ENCODE peak calls at places on chromosomes 5 and 9, in six cellular contexts. P, S, D, W, F and Z are unnamed samples.

GRCh38 chr9:112842555-112842954 is 48.1 kb downstream of the SLC46A2 start:
- DNase-seq in P (no peak), S (no peak), D (no peak), W (no peak), F (no peak), Z (no peak)

GRCh38 chr9:131804826-131805225 is 65.0 kb upstream of the RAPGEF1 start:
- DNase-seq in P (no peak), S (no peak), D (no peak), W (no peak), F (no peak), Z (no peak)

GRCh38 chr5:179274321-179275315 is 70.6 kb downstream of the ADAMTS2 start:
- DNase-seq in P (no peak), S (peak), D (no peak), W (peak), F (no peak), Z (no peak)

GRCh38 chr9:134332841-134333233 is 6.6 kb downstream of the RXRA start:
- DNase-seq in P (no peak), S (peak), D (no peak), W (no peak), F (no peak), Z (no peak)

GRCh38 chr9:15722888-15723287 is 170.0 kb downstream of the CCDC171 start:
- DNase-seq in P (no peak), S (no peak), D (no peak), W (peak), F (peak), Z (peak)

GRCh38 chr5:137470111-137470920 is 28.8 kb downstream of the SPOCK1 start:
- DNase-seq in P (peak), S (no peak), D (peak), W (no peak), F (no peak), Z (no peak)

GRCh38 chr5:1448511-1449011 is 3.3 kb upstream of the SLC6A3 start:
- DNase-seq in P (no peak), S (no peak), D (no peak), W (peak), F (no peak), Z (no peak)

GRCh38 chr9:128099932-128100491 is 27.5 kb downstream of the PTGES2 start:
- DNase-seq in P (no peak), S (no peak), D (no peak), W (no peak), F (no peak), Z (no peak)

GRCh38 chr9:112046181-112046580 is 128.9 kb downstream of the SUSD1 start:
- DNase-seq in P (no peak), S (no peak), D (peak), W (no peak), F (no peak), Z (no peak)

GRCh38 chr9:35002623-35003022 is 13.1 kb downstream of the DNAJB5 start:
- DNase-seq in P (no peak), S (no peak), D (no peak), W (peak), F (no peak), Z (no peak)

GRCh38 chr9:118896356-118897000 is 472.8 kb downstream of the BRINP1 start:
- DNase-seq in P (no peak), S (no peak), D (no peak), W (no peak), F (no peak), Z (no peak)

GRCh38 chr5:160419458-160420330 is 813 bp upstream of the SLU7 start:
- DNase-seq in P (no peak), S (no peak), D (no peak), W (no peak), F (peak), Z (no peak)

GRCh38 chr9:85377751-85378289 is 363.9 kb downstream of the AGTPBP1 start:
- DNase-seq in P (no peak), S (no peak), D (no peak), W (no peak), F (no peak), Z (peak)

GRCh38 chr9:74887041-74887980 is at the start of gene TRPM6:
- DNase-seq in P (peak), S (peak), D (peak), W (peak), F (peak), Z (peak)

GRCh38 chr5:173029499-173029921 is 26.6 kb upstream of the CREBRF start:
- DNase-seq in P (no peak), S (no peak), D (no peak), W (no peak), F (no peak), Z (no peak)

GRCh38 chr5:179762079-179762780 is 29.6 kb downstream of the MAML1 start:
- DNase-seq in P (no peak), S (no peak), D (no peak), W (no peak), F (peak), Z (no peak)

GRCh38 chr9:33177633-33178032 is 10.5 kb upstream of the B4GALT1 start:
- DNase-seq in P (no peak), S (no peak), D (no peak), W (no peak), F (no peak), Z (no peak)

GRCh38 chr9:113608082-113608685 is 144.7 kb downstream of the RGS3 start:
- DNase-seq in P (no peak), S (no peak), D (no peak), W (no peak), F (no peak), Z (no peak)

GRCh38 chr5:169125571-169125970 is 175.4 kb downstream of the SLIT3 start:
- DNase-seq in P (no peak), S (no peak), D (no peak), W (no peak), F (peak), Z (no peak)

GRCh38 chr5:37658440-37658839 is 181.4 kb downstream of the GDNF start:
- DNase-seq in P (no peak), S (no peak), D (no peak), W (no peak), F (no peak), Z (no peak)

GRCh38 chr5:23763170-23763569 is 255.8 kb downstream of the PRDM9 start:
- DNase-seq in P (no peak), S (no peak), D (no peak), W (no peak), F (no peak), Z (no peak)

GRCh38 chr5:145681686-145682085 is 153.5 kb downstream of the PRELID2 start:
- DNase-seq in P (peak), S (no peak), D (peak), W (peak), F (peak), Z (peak)

GRCh38 chr9:96078866-96079505 is 203.5 kb downstream of the ERCC6L2 start:
- DNase-seq in P (no peak), S (peak), D (no peak), W (peak), F (no peak), Z (no peak)

GRCh38 chr9:33867747-33868429 is 50.9 kb downstream of the UBE2R2 start:
- DNase-seq in P (no peak), S (peak), D (no peak), W (no peak), F (no peak), Z (no peak)

GRCh38 chr5:68297656-68298055 is 82.1 kb downstream of the PIK3R1 start:
- DNase-seq in P (no peak), S (no peak), D (no peak), W (no peak), F (no peak), Z (no peak)

GRCh38 chr9:131299948-131300347 is 10.4 kb downstream of the PLPP7 start:
- DNase-seq in P (no peak), S (no peak), D (no peak), W (no peak), F (no peak), Z (no peak)

GRCh38 chr9:78118742-78119473 is 87.3 kb upstream of the GNAQ start:
- DNase-seq in P (no peak), S (no peak), D (peak), W (no peak), F (no peak), Z (no peak)

GRCh38 chr5:1330847-1331831 is 13.8 kb downstream of the CLPTM1L start:
- DNase-seq in P (no peak), S (no peak), D (no peak), W (no peak), F (no peak), Z (no peak)

GRCh38 chr5:160036243-160036642 is 27.3 kb downstream of the TTC1 start:
- DNase-seq in P (no peak), S (no peak), D (no peak), W (no peak), F (no peak), Z (no peak)

GRCh38 chr5:178331491-178331981 is 98.9 kb upstream of the PHYKPL start:
- DNase-seq in P (no peak), S (no peak), D (peak), W (no peak), F (no peak), Z (no peak)

GRCh38 chr5:96248152-96248551 is 184.9 kb downstream of the PCSK1 start:
- DNase-seq in P (no peak), S (no peak), D (no peak), W (no peak), F (no peak), Z (no peak)

GRCh38 chr5:945691-946541 is 53.2 kb downstream of the TRIP13 start:
- DNase-seq in P (no peak), S (no peak), D (no peak), W (peak), F (no peak), Z (no peak)

GRCh38 chr5:72598461-72599433 is 91.5 kb upstream of the ZNF366 start:
- DNase-seq in P (no peak), S (no peak), D (peak), W (no peak), F (no peak), Z (no peak)

GRCh38 chr9:90508940-90509339 is 133.7 kb downstream of the DIRAS2 start:
- DNase-seq in P (no peak), S (no peak), D (no peak), W (no peak), F (no peak), Z (no peak)

GRCh38 chr5:54909126-54909525 is 76.3 kb downstream of the ESM1 start:
- DNase-seq in P (no peak), S (no peak), D (no peak), W (no peak), F (no peak), Z (no peak)

GRCh38 chr5:171842006-171842776 is 56.6 kb downstream of the SMIM23 start:
- DNase-seq in P (no peak), S (no peak), D (peak), W (no peak), F (no peak), Z (no peak)

GRCh38 chr5:17190242-17190778 is 27.1 kb upstream of the BASP1 start:
- DNase-seq in P (peak), S (no peak), D (peak), W (no peak), F (peak), Z (no peak)

GRCh38 chr5:7392401-7393024 is 3.4 kb upstream of the ADCY2 start:
- DNase-seq in P (no peak), S (no peak), D (peak), W (peak), F (peak), Z (no peak)

GRCh38 chr9:19379283-19379682 is 753 bp downstream of the RPS6 start:
- DNase-seq in P (no peak), S (no peak), D (no peak), W (no peak), F (no peak), Z (no peak)

DNA sequence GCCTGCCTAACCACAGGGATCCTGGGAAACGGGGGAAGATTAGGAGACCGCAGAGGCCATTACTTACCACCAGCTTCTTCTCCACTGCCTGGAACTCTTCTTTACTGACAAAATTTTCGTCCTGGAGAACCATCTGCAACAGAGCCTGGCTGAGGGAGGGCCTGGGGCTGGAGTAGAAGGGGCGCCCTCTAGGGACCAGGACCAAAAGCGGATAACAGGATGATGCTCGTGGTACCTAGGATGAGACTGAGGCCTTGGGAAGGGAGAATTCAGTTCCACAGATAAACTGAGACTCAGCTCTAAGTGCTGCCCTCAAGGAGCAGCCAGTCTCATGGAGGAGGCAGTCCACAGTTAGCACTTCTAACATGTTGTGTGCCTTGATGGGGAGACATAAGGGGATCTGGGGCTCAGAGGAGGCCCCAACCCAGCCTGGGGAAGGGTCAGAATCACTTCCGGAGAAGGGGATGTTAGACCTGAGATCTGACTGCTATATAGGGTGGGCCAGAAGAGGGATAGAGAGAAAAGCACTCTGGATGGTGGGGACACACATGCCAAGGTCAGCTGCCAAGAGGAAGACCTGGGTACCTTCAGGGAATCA is 1.2 kb downstream of the SPATA24 start:
- DNase-seq in P (no peak), S (no peak), D (no peak), W (peak), F (peak), Z (no peak)
- H3K4me3 ChIP-seq in P (no peak), S (no peak), D (no peak), W (no peak), F (no peak), Z (no peak)

GRCh38 chr5:51378061-51378409 is 5.2 kb upstream of the ISL1 start:
- DNase-seq in P (no peak), S (no peak), D (no peak), W (no peak), F (no peak), Z (no peak)

GRCh38 chr5:51376504-51376903 is 6.7 kb upstream of the ISL1 start:
- DNase-seq in P (no peak), S (no peak), D (no peak), W (no peak), F (no peak), Z (no peak)

GRCh38 chr5:51378778-51379652 is 4.2 kb upstream of the ISL1 start:
- DNase-seq in P (no peak), S (no peak), D (no peak), W (no peak), F (peak), Z (no peak)

GRCh38 chr5:51378415-51378777 is 4.9 kb upstream of the ISL1 start:
- DNase-seq in P (no peak), S (no peak), D (no peak), W (peak), F (peak), Z (no peak)

DNA sequence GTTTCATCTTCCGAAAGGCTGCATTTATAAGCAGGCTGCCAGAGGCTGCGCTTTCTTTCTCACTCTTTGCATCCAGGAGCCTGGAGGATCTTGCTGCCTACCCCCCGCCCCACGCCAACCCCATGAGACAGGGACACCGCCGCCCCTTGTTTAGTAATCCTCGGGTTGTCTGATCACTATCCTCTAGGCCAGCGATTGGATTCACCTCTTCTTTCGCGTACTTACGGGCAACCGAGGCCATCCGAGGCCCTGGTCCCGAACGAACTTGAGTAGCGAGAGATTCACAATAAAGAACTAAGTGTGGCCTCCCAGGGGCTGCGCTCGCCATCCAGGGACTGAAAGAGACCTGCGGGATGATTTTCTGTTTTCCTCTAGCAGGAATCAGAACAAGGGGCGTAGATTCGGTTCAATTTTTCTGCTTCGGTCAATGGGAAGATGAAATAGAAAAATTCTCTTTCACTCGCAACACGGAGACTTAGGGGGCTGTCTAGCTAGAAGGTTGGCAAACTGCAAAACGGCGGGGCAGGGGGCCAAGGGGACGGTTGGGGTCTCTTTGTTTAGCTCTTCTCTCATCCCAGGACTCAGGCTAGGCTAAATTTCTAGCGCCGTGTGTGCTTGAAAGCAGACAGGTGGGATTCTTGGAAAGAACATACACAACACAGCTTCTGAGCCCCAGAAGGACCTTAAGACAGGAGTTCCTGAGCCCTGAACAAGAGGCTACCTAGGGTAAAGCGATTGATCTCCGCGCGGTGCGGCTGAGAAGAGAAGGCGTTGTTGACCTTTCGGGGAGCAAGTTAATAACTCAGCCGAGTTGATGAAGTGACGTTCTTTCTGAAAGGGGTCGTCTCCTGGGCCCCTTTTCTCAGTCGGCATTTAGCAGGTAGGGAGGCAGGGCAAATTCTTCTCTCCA is 5.8 kb upstream of the ISL1 start:
- DNase-seq in P (no peak), S (no peak), D (no peak), W (no peak), F (peak), Z (no peak)
- H3K4me3 ChIP-seq in P (no peak), S (no peak), D (no peak), W (no peak), F (peak), Z (no peak)

GRCh38 chr9:114957558-114957957 is 27.2 kb upstream of the TNFSF8 start:
- DNase-seq in P (no peak), S (no peak), D (no peak), W (no peak), F (no peak), Z (no peak)

GRCh38 chr9:114954986-114955623 is 24.7 kb upstream of the TNFSF8 start:
- DNase-seq in P (no peak), S (no peak), D (no peak), W (no peak), F (no peak), Z (no peak)

GRCh38 chr9:114953917-114954316 is 23.5 kb upstream of the TNFSF8 start:
- DNase-seq in P (peak), S (no peak), D (peak), W (no peak), F (no peak), Z (peak)

GRCh38 chr9:114960276-114960675 is 29.9 kb upstream of the TNFSF8 start:
- DNase-seq in P (no peak), S (no peak), D (no peak), W (no peak), F (no peak), Z (no peak)

DNA sequence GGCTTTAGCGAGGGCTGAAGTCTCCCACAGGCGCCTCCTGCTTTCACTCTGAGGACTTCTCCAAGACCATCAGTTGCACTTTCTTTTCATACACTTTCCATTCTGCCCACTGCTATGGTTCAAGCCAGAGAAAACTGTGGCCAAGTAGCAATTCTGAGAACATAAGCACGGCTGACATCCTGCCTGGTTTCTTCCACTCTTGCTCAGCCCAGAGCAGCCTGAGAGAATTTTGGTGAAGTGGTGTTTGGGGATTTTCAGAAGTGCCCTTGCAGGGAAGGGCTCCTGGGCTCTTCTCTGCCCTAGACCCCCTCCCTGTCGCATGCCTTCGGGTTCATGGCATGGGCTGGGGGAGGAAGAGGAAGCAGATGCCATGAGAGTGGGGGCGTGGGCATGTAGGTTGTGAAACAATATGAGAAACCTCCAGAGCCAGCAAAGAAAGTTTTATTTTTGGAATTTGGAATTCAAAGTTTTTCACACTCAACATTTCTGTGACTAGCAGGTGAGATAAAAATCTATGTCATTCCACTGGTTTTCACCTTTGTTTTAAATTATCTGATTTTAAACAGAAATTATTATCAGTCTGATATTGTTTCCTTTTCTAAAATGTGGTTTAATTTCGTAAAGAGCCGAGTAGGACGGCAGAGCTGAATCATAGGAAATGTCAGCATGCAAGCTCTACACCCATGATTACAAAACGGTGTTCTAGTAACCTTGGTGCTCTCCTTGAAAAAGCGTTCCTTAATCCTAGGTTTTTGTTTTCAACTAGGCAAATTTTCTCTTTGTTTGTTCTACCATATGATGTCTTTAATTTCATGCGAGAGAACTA is 27.8 kb upstream of the TNFSF8 start:
- DNase-seq in P (no peak), S (no peak), D (no peak), W (no peak), F (no peak), Z (no peak)
- H3K4me3 ChIP-seq in P (no peak), S (no peak), D (no peak), W (no peak), F (no peak), Z (no peak)

GRCh38 chr5:41509399-41510175 is 814 bp downstream of the PLCXD3 start:
- DNase-seq in P (no peak), S (peak), D (no peak), W (peak), F (peak), Z (no peak)

GRCh38 chr5:41510176-41510831 is at the start of gene PLCXD3:
- DNase-seq in P (no peak), S (peak), D (peak), W (peak), F (peak), Z (no peak)

GRCh38 chr5:41507501-41507900 is 2.9 kb downstream of the PLCXD3 start:
- DNase-seq in P (no peak), S (no peak), D (no peak), W (no peak), F (no peak), Z (no peak)

GRCh38 chr5:41508696-41509398 is 1.6 kb downstream of the PLCXD3 start:
- DNase-seq in P (no peak), S (peak), D (no peak), W (no peak), F (no peak), Z (no peak)

GRCh38 chr5:41508186-41508585 is 2.2 kb downstream of the PLCXD3 start:
- DNase-seq in P (no peak), S (no peak), D (peak), W (no peak), F (no peak), Z (no peak)
- H3K4me3 ChIP-seq in P (no peak), S (no peak), D (no peak), W (no peak), F (no peak), Z (no peak)